ENCODE peak calls at places on chromosomes 11 and 22, in six cellular contexts. H, T, B, Q, S and Z are unnamed samples.

GRCh38 chr11:134032501-134033091 is 36.3 kb upstream of the JAM3 start:
- DNase-seq in H (peak), T (no peak), B (no peak), Q (no peak), S (no peak), Z (no peak)

GRCh38 chr22:41343717-41344116 is 38.0 kb upstream of the TEF start:
- DNase-seq in H (no peak), T (no peak), B (no peak), Q (no peak), S (no peak), Z (no peak)

GRCh38 chr11:1060410-1060809 is 14.3 kb upstream of the MUC2 start:
- DNase-seq in H (no peak), T (no peak), B (no peak), Q (no peak), S (no peak), Z (no peak)

GRCh38 chr11:61072316-61073109 is 29.8 kb upstream of the CD5 start:
- DNase-seq in H (no peak), T (no peak), B (no peak), Q (no peak), S (no peak), Z (no peak)

GRCh38 chr11:115301029-115301428 is 203.2 kb downstream of the CADM1 start:
- DNase-seq in H (no peak), T (no peak), B (no peak), Q (no peak), S (no peak), Z (no peak)

GRCh38 chr11:129694538-129694937 is 121.1 kb upstream of the TMEM45B start:
- DNase-seq in H (no peak), T (no peak), B (no peak), Q (peak), S (no peak), Z (no peak)

GRCh38 chr11:16177688-16178087 is 178.7 kb downstream of the SOX6 start:
- DNase-seq in H (no peak), T (no peak), B (no peak), Q (no peak), S (no peak), Z (no peak)

GRCh38 chr22:42805998-42806481 is 51.0 kb downstream of the ARFGAP3 start:
- DNase-seq in H (no peak), T (no peak), B (no peak), Q (no peak), S (no peak), Z (no peak)

GRCh38 chr11:44333271-44334218 is 23.6 kb upstream of the ALX4 start:
- DNase-seq in H (no peak), T (no peak), B (peak), Q (no peak), S (no peak), Z (no peak)

GRCh38 chr11:2182692-2183474 is 11.3 kb upstream of the TH start:
- DNase-seq in H (no peak), T (no peak), B (no peak), Q (no peak), S (no peak), Z (no peak)

GRCh38 chr11:57597461-57597892 is at the start of gene SERPING1:
- DNase-seq in H (no peak), T (no peak), B (no peak), Q (no peak), S (no peak), Z (no peak)

GRCh38 chr11:20688761-20689160 is 19.4 kb downstream of the NELL1 start:
- DNase-seq in H (no peak), T (no peak), B (no peak), Q (no peak), S (no peak), Z (no peak)

GRCh38 chr22:38865201-38866023 is 6.6 kb downstream of the CBX6 start:
- DNase-seq in H (no peak), T (no peak), B (no peak), Q (no peak), S (no peak), Z (no peak)

GRCh38 chr11:128575956-128576340 is 11.4 kb downstream of the ETS1 start:
- DNase-seq in H (no peak), T (no peak), B (peak), Q (no peak), S (no peak), Z (no peak)

GRCh38 chr11:115141715-115142114 is 362.5 kb downstream of the CADM1 start:
- DNase-seq in H (no peak), T (no peak), B (no peak), Q (no peak), S (no peak), Z (no peak)

GRCh38 chr11:112318193-112318592 is 57.5 kb upstream of the PLET1 start:
- DNase-seq in H (no peak), T (no peak), B (no peak), Q (no peak), S (no peak), Z (no peak)

GRCh38 chr11:12817681-12818332 is 143.6 kb downstream of the TEAD1 start:
- DNase-seq in H (no peak), T (no peak), B (no peak), Q (no peak), S (no peak), Z (no peak)

GRCh38 chr11:113698515-113698914 is 7.6 kb downstream of the TMPRSS5 start:
- DNase-seq in H (no peak), T (no peak), B (no peak), Q (no peak), S (no peak), Z (no peak)

GRCh38 chr22:17091851-17092250 is 7.1 kb downstream of the IL17RA start:
- DNase-seq in H (no peak), T (no peak), B (no peak), Q (no peak), S (no peak), Z (no peak)

GRCh38 chr22:46408568-46409506 is 73.3 kb downstream of the TRMU start:
- DNase-seq in H (no peak), T (no peak), B (no peak), Q (no peak), S (no peak), Z (no peak)

GRCh38 chr11:34105957-34106504 is 602 bp downstream of the NAT10 start:
- DNase-seq in H (no peak), T (no peak), B (no peak), Q (no peak), S (no peak), Z (no peak)

GRCh38 chr11:6681949-6682348 is 1.2 kb downstream of the MRPL17 start:
- DNase-seq in H (no peak), T (no peak), B (no peak), Q (peak), S (no peak), Z (no peak)

GRCh38 chr11:60130496-60130895 is 42.0 kb downstream of the MS4A2 start:
- DNase-seq in H (no peak), T (no peak), B (peak), Q (peak), S (no peak), Z (no peak)

GRCh38 chr11:131810511-131810910 is 440.1 kb downstream of the NTM start:
- DNase-seq in H (no peak), T (no peak), B (no peak), Q (no peak), S (no peak), Z (no peak)

GRCh38 chr11:46414466-46414796 is 22.9 kb upstream of the CHRM4 start:
- DNase-seq in H (no peak), T (no peak), B (no peak), Q (no peak), S (no peak), Z (no peak)

GRCh38 chr22:36368359-36368983 is 19.3 kb downstream of the MYH9 start:
- DNase-seq in H (no peak), T (peak), B (no peak), Q (peak), S (no peak), Z (no peak)

GRCh38 chr11:34363363-34364084 is 5.7 kb upstream of the ABTB2 start:
- DNase-seq in H (no peak), T (no peak), B (no peak), Q (no peak), S (no peak), Z (no peak)

GRCh38 chr11:62889484-62890437 is 9.1 kb downstream of the SLC3A2 start:
- DNase-seq in H (no peak), T (no peak), B (peak), Q (peak), S (no peak), Z (no peak)

GRCh38 chr22:26428515-26429457 is at the start of gene ASPHD2:
- DNase-seq in H (peak), T (peak), B (peak), Q (peak), S (peak), Z (peak)

GRCh38 chr11:100467821-100468508 is 219.1 kb upstream of the ARHGAP42 start:
- DNase-seq in H (no peak), T (no peak), B (no peak), Q (no peak), S (no peak), Z (no peak)

GRCh38 chr11:131483877-131484276 is 113.5 kb downstream of the NTM start:
- DNase-seq in H (no peak), T (no peak), B (no peak), Q (no peak), S (no peak), Z (no peak)

GRCh38 chr22:17871726-17872458 is 97.6 kb upstream of the BID start:
- DNase-seq in H (peak), T (no peak), B (no peak), Q (no peak), S (no peak), Z (no peak)

GRCh38 chr11:122287401-122287800 is 171.4 kb upstream of the BLID start:
- DNase-seq in H (no peak), T (no peak), B (no peak), Q (no peak), S (no peak), Z (no peak)

GRCh38 chr22:40238425-40239344 is 61.0 kb downstream of the TNRC6B start:
- DNase-seq in H (peak), T (peak), B (no peak), Q (peak), S (peak), Z (no peak)